ENCODE peak calls at places on chromosomes 7 and 10, in seven cellular contexts. W is uterus, M is GM12878, Z is H1, V is right lobe of liver, P is prostate gland, A is ovary. C is an unnamed sample.

GRCh38 chr7:135670179-135670578 is 7.9 kb downstream of the STMP1 start:
- DNase-seq in P (no peak), A (no peak), V (no peak), M (no peak), W (no peak), Z (no peak), C (no peak)

GRCh38 chr7:47537716-47538640 is 43.9 kb downstream of the TNS3 start:
- DNase-seq in P (no peak), W (no peak), V (no peak), Z (no peak), A (no peak), M (no peak), C (no peak)

GRCh38 chr10:7470371-7470770 is 59.5 kb upstream of the SFMBT2 start:
- DNase-seq in P (no peak), Z (no peak), W (no peak), M (no peak), A (no peak), V (no peak), C (no peak)

GRCh38 chr10:28939352-28940157 is 262.2 kb downstream of the BAMBI start:
- DNase-seq in A (peak; percentile 45), Z (peak; percentile 92), M (no peak), V (peak; percentile 89), P (peak; percentile 40), W (peak; percentile 75), C (peak; percentile 33)

GRCh38 chr10:22159979-22160378 is 57.8 kb downstream of the EBLN1 start:
- DNase-seq in P (no peak), A (no peak), M (no peak), V (no peak), W (no peak), Z (no peak), C (no peak)

GRCh38 chr10:25226775-25227682 is 52.2 kb downstream of the GPR158 start:
- DNase-seq in M (peak; percentile 4), P (no peak), A (no peak), Z (no peak), V (no peak), W (no peak), C (peak; percentile 35)

GRCh38 chr7:5665106-5666025 is 116.1 kb downstream of the RNF216 start:
- DNase-seq in M (peak; percentile 53), P (peak; percentile 70), A (peak; percentile 71), W (peak; percentile 74), V (no peak), Z (peak; percentile 81), C (peak; percentile 83)

GRCh38 chr10:31646519-31646918 is 282.1 kb downstream of the ARHGAP12 start:
- DNase-seq in A (no peak), Z (no peak), V (no peak), P (no peak), M (no peak), W (no peak), C (no peak)

GRCh38 chr7:51121945-51122425 is 194.6 kb downstream of the COBL start:
- DNase-seq in V (no peak), W (no peak), P (peak; percentile 18), A (no peak), M (no peak), Z (peak; percentile 41), C (peak; percentile 53)

GRCh38 chr7:124720195-124720594 is 45.4 kb downstream of the GPR37 start:
- DNase-seq in V (no peak), W (no peak), M (no peak), Z (no peak), P (no peak), A (no peak), C (no peak)

GRCh38 chr10:126509211-126509610 is 120.9 kb upstream of the ADAM12 start:
- DNase-seq in Z (no peak), A (no peak), V (no peak), W (no peak), P (no peak), M (no peak), C (no peak)

GRCh38 chr7:103660455-103661371 is 214.7 kb upstream of the SLC26A5 start:
- DNase-seq in Z (no peak), W (no peak), P (no peak), M (no peak), A (no peak), V (no peak), C (no peak)

GRCh38 chr10:109992485-109992884 is 15.3 kb upstream of the ADD3 start:
- DNase-seq in A (no peak), Z (no peak), P (no peak), M (no peak), W (no peak), V (no peak), C (no peak)

GRCh38 chr7:100673942-100674431 is 447 bp downstream of the GNB2 start:
- DNase-seq in P (no peak), M (no peak), Z (peak; percentile 76), V (peak; percentile 74), W (peak; percentile 61), A (peak; percentile 77), C (peak; percentile 60)

GRCh38 chr7:100677308-100678095 is 4.0 kb downstream of the GNB2 start:
- DNase-seq in A (peak; percentile 56), W (no peak), V (no peak), Z (no peak), M (no peak), P (no peak), C (peak; percentile 37)

GRCh38 chr7:100676501-100677306 is 3.2 kb downstream of the GNB2 start:
- DNase-seq in Z (no peak), P (no peak), W (no peak), M (no peak), V (no peak), A (peak; percentile 54), C (peak; percentile 42)

GRCh38 chr7:100674441-100675407 is 1.2 kb downstream of the GNB2 start:
- DNase-seq in Z (peak; percentile 69), W (no peak), A (peak; percentile 65), P (no peak), V (peak; percentile 67), M (no peak), C (peak; percentile 42)

DNA sequence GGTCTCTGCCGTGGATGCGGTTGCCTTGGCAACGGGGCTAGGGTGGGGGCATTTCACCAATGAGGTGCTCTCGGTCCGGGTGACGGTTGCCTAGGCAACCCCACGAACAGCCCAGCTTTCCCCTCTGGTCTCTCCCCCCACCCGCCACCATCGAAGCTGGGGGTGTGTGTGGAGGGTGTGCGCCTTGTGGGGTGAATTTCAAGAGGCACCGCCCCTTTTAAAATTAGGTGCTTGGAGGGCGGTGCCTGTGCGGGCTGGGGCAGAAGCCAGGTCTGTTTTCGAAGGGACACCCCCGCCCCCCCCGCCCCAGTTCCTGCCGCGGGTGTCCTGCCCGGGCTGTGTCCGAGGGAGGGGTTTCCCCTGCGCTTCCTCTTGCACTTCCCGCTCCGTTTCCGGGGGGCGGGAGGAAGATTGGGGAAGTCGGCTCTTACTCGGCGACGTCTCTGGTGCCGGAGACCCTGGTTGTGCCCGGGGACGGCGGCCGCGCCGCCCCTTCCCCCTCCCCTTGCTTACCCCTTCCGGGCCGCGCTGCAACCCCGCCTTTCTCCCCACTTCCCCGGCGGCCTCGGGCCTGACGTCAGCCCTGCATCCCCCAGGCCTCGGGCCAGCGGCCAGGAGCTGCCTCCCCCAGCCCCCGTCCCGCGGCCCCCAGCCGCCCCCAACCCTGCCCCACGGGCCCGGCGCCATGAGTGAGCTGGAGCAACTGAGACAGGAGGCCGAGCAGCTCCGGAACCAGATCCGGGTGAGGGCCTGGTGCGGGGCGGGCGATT is 2.2 kb downstream of the GNB2 start:
- DNase-seq in A (peak; percentile 86), Z (peak; percentile 80), W (peak; percentile 80), V (peak; percentile 90), M (peak; percentile 34), P (peak; percentile 80), C (peak; percentile 91)
- TF ChIP-seq POLR2A in A (no peak), Z (no peak), W (peak; percentile 47), V (peak; percentile 40), M (peak; percentile 59), P (peak; percentile 40), C (no peak)

GRCh38 chr7:152464312-152465117 is 28.7 kb upstream of the KMT2C start:
- DNase-seq in A (peak; percentile 91), Z (peak; percentile 84), W (peak; percentile 85), V (peak; percentile 81), P (peak; percentile 50), M (no peak), C (peak; percentile 76)

GRCh38 chr7:152463714-152464311 is 28.0 kb upstream of the KMT2C start:
- DNase-seq in V (peak; percentile 100), A (peak; percentile 100), Z (peak; percentile 98), P (peak; percentile 100), W (peak; percentile 100), M (peak; percentile 95), C (peak; percentile 100)

GRCh38 chr7:152465118-152465387 is 29.2 kb upstream of the KMT2C start:
- DNase-seq in P (no peak), A (no peak), M (no peak), V (no peak), Z (no peak), W (no peak), C (no peak)

GRCh38 chr7:152459724-152460251 is 24.0 kb upstream of the KMT2C start:
- DNase-seq in V (no peak), P (no peak), A (peak; percentile 59), Z (no peak), W (no peak), M (no peak), C (peak; percentile 86)

GRCh38 chr7:152462995-152463713 is 27.4 kb upstream of the KMT2C start:
- DNase-seq in W (peak; percentile 67), V (no peak), Z (peak; percentile 89), P (no peak), M (no peak), A (no peak), C (no peak)
- TF ChIP-seq POLR2A in W (peak; percentile 49), V (peak; percentile 64), Z (peak; percentile 51), P (peak; percentile 66), M (no peak), A (peak; percentile 45), C (peak; percentile 81)

DNA sequence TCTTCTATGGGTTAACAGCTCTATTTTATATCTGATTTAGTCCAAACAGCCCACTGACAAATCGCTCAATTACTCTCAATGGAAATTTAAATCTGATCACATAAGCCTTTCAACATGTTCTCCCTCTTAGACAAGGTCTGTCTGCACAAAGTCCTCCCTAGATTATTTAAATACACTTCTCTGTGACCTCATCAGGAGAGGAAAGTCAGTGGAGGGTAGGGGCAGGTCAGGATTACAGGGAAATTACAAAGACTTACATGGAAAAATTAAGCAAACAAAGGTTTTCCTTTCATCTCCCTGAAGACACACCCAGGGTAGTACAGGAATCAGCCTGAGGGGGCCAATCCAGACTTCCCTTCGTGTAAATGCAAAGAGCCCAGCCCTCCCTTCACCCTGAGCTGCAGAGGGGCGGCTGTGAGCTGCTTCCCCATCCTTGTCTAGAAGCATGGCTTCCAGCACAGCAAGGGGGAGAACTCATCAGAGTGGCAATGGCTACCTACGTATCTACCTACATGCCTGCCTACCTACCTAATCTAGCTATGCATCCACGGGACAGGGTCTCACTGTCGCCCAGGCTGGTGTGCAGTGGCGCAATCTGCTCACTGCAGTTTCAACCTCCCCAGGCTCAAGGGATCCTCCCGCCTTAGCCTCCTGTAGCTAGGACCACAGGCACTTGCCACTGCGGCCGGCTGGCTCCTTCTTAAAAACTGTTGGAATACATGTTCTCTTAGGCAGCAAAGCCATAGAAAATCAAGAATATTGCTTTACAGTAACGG is 33.3 kb downstream of the PITRM1 start:
- DNase-seq in P (no peak), Z (no peak), A (no peak), W (no peak), M (no peak), V (no peak), C (no peak)
- TF ChIP-seq POLR2A in P (no peak), Z (no peak), A (no peak), W (no peak), M (peak; percentile 54), V (no peak), C (no peak)

DNA sequence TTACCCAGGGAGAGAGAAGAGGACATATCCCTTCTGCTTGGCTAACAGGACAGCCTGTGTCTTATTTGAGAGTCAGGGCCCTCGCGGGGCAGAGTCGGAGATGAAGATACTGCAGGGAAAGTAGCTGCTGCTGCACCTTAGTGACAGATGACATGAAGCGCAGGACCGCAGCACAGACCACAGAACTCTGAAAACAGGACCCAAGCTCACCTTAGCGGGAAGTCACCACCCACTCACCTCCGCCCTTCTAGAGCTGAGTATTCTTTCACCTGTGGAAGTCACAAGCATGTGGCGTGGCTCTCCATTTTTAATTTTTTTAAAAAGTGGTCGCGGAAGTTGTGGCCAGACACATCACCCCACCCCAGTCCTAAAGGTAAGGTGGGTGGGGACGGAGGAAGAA is 191.4 kb downstream of the FAM107B start:
- DNase-seq in Z (no peak), A (no peak), M (no peak), P (no peak), V (no peak), W (no peak), C (no peak)
- TF ChIP-seq POLR2A in Z (no peak), A (no peak), M (peak; percentile 26), P (no peak), V (no peak), W (no peak), C (no peak)